ENCODE peak calls at places on chromosomes 13 and 19, in six cellular contexts. Q is endodermal cell, M is astrocyte, J is H1, Z is H9, L is left ventricle myocardium inferior. T is an unnamed sample. For H3K27me3 and H3K4me1, the result is how much of the 10 kb centered on the place peaks cover.

GRCh38 chr19:42193706-42194105 is 23.8 kb downstream of the DEDD2 start:
- DNase-seq in J (no peak), M (peak), Q (no peak), L (no peak), Z (no peak), T (peak)

GRCh38 chr19:14479985-14480694 is 5.0 kb upstream of the PTGER1 start:
- DNase-seq in M (no peak), Z (peak), L (peak), J (peak), Q (peak), T (no peak)

GRCh38 chr13:102700088-102701031 is 5.5 kb upstream of the METTL21C start:
- DNase-seq in M (no peak), Q (no peak), L (no peak), Z (no peak), J (no peak), T (no peak)

GRCh38 chr13:51770681-51771417 is 33.1 kb downstream of the DHRS12 start:
- DNase-seq in L (no peak), M (no peak), J (no peak), Q (peak), Z (no peak), T (peak)

GRCh38 chr19:41597600-41598041 is 21.7 kb downstream of the CEACAM21 start:
- DNase-seq in Z (peak), L (peak), J (peak), M (peak), Q (peak), T (peak)

GRCh38 chr13:50016421-50016820 is 1.2 kb downstream of the KCNRG start:
- DNase-seq in M (peak), J (no peak), L (no peak), Z (no peak), Q (no peak), T (no peak)

GRCh38 chr13:51771418-51772104 is 32.4 kb downstream of the DHRS12 start:
- DNase-seq in L (no peak), Z (no peak), J (no peak), M (no peak), Q (peak), T (no peak)

GRCh38 chr13:97234742-97235141 is 12.6 kb downstream of the MBNL2 start:
- DNase-seq in Z (no peak), Q (no peak), L (no peak), J (no peak), M (no peak), T (peak)

GRCh38 chr19:4284176-4284958 is 5.3 kb downstream of the SHD start:
- DNase-seq in M (no peak), J (peak), Z (peak), Q (peak), L (no peak), T (peak)

GRCh38 chr19:35710784-35711723 is 6.7 kb downstream of the ZBTB32 start:
- DNase-seq in Z (no peak), M (no peak), Q (no peak), J (no peak), L (no peak), T (no peak)

GRCh38 chr19:14167594-14168138 is 31.3 kb upstream of the ASF1B start:
- DNase-seq in M (no peak), J (no peak), Z (no peak), L (no peak), Q (no peak), T (no peak)

GRCh38 chr19:10602330-10603083 is 15.4 kb upstream of the AP1M2 start:
- DNase-seq in Q (peak), Z (peak), M (no peak), J (peak), L (peak), T (peak)

GRCh38 chr19:862529-863304 is 3.3 kb downstream of the CFD start:
- DNase-seq in M (no peak), L (no peak), J (peak), Z (peak), Q (peak), T (peak)

GRCh38 chr19:368624-369020 is 24.0 kb upstream of the MIER2 start:
- DNase-seq in L (no peak), M (no peak), Q (peak), J (no peak), Z (no peak), T (no peak)

GRCh38 chr13:44237276-44237767 is 136.3 kb upstream of the SERP2 start:
- DNase-seq in L (peak), Q (no peak), J (no peak), M (peak), Z (no peak), T (no peak)

GRCh38 chr19:3785464-3785937 is 680 bp downstream of the MATK start:
- DNase-seq in Z (no peak), Q (peak), J (no peak), M (no peak), L (no peak), T (no peak)

GRCh38 chr19:45777395-45777961 is 4.8 kb downstream of the DMPK start:
- DNase-seq in Z (no peak), Q (no peak), J (no peak), M (no peak), L (no peak), T (no peak)

GRCh38 chr19:13621413-13621812 is 115.1 kb upstream of the CACNA1A start:
- DNase-seq in Q (peak), M (peak), Z (peak), J (no peak), L (no peak), T (peak)

GRCh38 chr19:37932985-37933953 is 26.3 kb downstream of the SIPA1L3 start:
- DNase-seq in L (peak), M (peak), Z (peak), Q (peak), J (no peak), T (peak)

GRCh38 chr19:9836021-9836420 is 903 bp downstream of the PIN1 start:
- DNase-seq in M (no peak), Q (no peak), L (no peak), Z (no peak), J (no peak), T (peak)

GRCh38 chr13:106612688-106613087 is 44.8 kb upstream of the ARGLU1 start:
- DNase-seq in L (peak), J (no peak), Q (no peak), Z (no peak), M (no peak), T (peak)

GRCh38 chr13:97125810-97126738 is 96.1 kb upstream of the MBNL2 start:
- DNase-seq in Z (no peak), Q (no peak), L (peak), J (no peak), M (peak), T (no peak)

GRCh38 chr13:30421093-30422055 is 919 bp upstream of the UBE2L5 start:
- DNase-seq in L (peak), Z (peak), Q (peak), M (peak), J (peak), T (peak)

GRCh38 chr19:46296722-46297431 is at the start of gene HIF3A:
- DNase-seq in M (no peak), J (peak), L (peak), Z (peak), Q (peak), T (peak)

GRCh38 chr19:46428278-46429141 is at the start of gene PNMA8C:
- DNase-seq in M (peak), J (peak), Z (peak), L (peak), Q (peak), T (peak)

GRCh38 chr13:31767175-31767900 is 28.0 kb downstream of the RXFP2 start:
- DNase-seq in L (no peak), Z (no peak), J (no peak), M (peak), Q (no peak), T (no peak)

GRCh38 chr19:13539332-13539731 is 33.1 kb upstream of the CACNA1A start:
- DNase-seq in J (no peak), Z (no peak), Q (no peak), M (no peak), L (no peak), T (no peak)

GRCh38 chr13:75704942-75705320 is 68.8 kb downstream of the LMO7 start:
- DNase-seq in J (no peak), Q (no peak), L (no peak), Z (peak), M (no peak), T (peak)

GRCh38 chr19:40642757-40643325 is 41.7 kb downstream of the LTBP4 start:
- DNase-seq in Q (no peak), Z (no peak), L (no peak), J (no peak), M (no peak), T (no peak)

GRCh38 chr19:5738423-5738822 is 18.0 kb downstream of the CATSPERD start:
- DNase-seq in M (no peak), Z (no peak), L (no peak), J (no peak), Q (no peak), T (peak)

GRCh38 chr19:33545209-33545981 is 23.8 kb upstream of the PEPD start:
- DNase-seq in L (no peak), M (no peak), Q (no peak), J (no peak), Z (no peak), T (no peak)

GRCh38 chr13:58018020-58018419 is 386.5 kb downstream of the PCDH17 start:
- DNase-seq in L (no peak), Q (no peak), J (no peak), M (no peak), Z (no peak), T (no peak)

GRCh38 chr19:30269638-30270037 is 102.5 kb upstream of the ZNF536 start:
- DNase-seq in L (no peak), Z (no peak), M (no peak), J (no peak), Q (no peak), T (no peak)

GRCh38 chr19:51337861-51338562 is 3.9 kb downstream of the VSIG10L start:
- DNase-seq in Q (peak), J (no peak), L (no peak), Z (no peak), M (no peak), T (no peak)

GRCh38 chr13:106532111-106532929 is 3.1 kb downstream of the EFNB2 start:
- DNase-seq in L (no peak), M (peak), Q (peak), J (no peak), Z (no peak), T (peak)

GRCh38 chr19:5826531-5827341 is 12.8 kb downstream of the FUT6 start:
- DNase-seq in Q (peak), J (peak), Z (peak), L (peak), M (no peak), T (peak)

GRCh38 chr19:41696402-41697197 is 8.5 kb upstream of the CEACAM7 start:
- DNase-seq in L (no peak), Z (peak), Q (peak), M (no peak), J (no peak), T (peak)

GRCh38 chr13:112967666-112968379 is 1.2 kb upstream of the MCF2L start:
- DNase-seq in L (no peak), J (no peak), M (no peak), Z (no peak), Q (no peak), T (no peak)
- H3K27me3 ChIP-seq in L (under half), J (under half), M (under half), Z (under half), Q (under half), T (under half)

GRCh38 chr13:109758937-109759480 is 27.4 kb downstream of the IRS2 start:
- DNase-seq in Q (no peak), L (no peak), Z (no peak), J (no peak), M (no peak), T (no peak)
- H3K4me1 ChIP-seq in Q (under half), L (half or more), Z (under half), J (under half), M (under half), T (under half)

DNA sequence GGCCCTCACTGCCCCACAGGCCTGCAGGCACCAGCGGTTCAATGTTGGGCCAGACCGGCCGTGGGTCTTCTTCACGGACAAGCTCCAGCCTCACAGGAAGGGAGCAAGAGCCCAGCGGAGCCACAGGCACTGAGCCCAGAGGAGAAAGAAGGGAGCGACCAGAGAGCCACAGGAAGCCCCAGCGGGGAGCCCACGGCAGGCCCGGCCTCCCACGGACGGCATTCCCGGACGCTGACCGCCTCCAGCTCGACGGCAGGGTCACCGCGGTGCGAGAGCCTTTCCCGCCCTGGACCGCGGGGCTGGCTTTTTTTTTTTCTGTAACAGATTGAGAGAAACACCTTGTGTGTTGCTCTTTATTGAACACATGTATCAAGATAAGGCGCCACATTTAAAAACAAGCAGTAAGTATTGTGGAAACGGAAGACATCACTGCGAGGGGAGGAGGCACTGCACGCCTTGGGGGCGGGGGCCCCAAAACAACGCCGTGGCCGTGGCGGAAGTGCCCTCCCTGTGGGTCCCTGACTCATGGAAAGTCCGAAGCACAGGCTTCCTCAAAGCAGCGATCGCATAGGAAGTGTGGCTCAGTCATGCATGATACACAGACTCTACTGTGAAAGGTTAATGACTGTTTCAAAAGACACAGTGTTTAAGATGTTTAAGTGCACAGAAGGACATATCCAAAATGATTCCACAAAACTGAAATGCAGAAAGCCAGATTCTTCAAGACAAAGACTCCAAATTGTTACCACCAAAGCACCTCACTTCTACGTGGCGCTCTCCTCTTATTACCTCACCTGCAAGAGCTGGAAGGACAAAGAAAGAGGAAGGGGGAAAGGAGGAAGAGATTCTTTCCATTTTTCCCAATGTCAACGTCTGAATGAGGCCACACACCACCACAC is 3.5 kb downstream of the RASA3 start:
- DNase-seq in M (peak), Q (no peak), J (no peak), Z (no peak), L (peak), T (no peak)
- H3K27me3 ChIP-seq in M (under half), Q (under half), J (under half), Z (under half), L (under half), T (under half)

DNA sequence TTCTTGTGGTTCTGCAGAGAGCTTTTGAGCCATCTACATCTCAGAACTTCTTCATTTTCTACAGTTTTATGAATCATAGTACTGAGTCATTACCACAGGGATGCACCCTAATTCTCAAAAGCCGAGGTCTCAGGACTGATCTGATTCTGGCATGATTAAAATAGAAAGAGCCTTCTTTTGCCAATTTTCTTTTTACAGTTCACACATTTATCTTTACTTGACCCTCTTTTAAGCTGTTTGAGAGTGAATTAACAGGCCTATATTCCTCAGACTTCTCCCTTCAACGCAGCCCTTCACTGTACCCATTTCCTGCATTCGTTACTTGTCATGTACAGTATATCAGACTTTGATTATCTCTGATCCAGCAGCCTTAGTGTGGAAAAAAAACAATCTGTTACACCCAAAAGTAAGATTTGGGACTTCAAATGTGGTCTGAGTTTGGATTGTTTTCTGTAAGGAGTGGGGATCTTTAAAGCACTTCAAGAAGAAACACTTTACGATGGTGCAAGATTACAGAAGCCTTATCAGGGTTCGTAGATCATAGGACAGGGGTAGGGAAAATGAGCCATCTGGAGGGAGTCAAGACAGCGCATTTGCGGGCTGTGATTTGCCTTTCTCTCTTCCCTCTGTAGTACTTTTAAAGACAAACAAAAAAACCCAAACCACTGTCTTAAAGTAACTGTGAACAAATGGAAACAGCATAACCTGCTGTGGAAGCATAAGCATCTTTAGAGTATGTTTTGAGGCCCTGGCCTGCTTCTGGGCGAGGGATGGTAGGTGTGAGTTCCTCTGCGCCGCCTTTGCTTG is 15.3 kb upstream of the GPR183 start:
- DNase-seq in Q (no peak), J (no peak), L (no peak), Z (no peak), M (peak), T (no peak)
- H3K4me1 ChIP-seq in Q (under half), J (under half), L (under half), Z (under half), M (under half), T (under half)

GRCh38 chr19:39276740-39277139 is 8.5 kb downstream of the IFNL2 start:
- DNase-seq in L (no peak), M (no peak), Q (no peak), J (no peak), Z (no peak), T (no peak)

GRCh38 chr19:39282021-39282420 is 13.8 kb downstream of the IFNL2 start:
- DNase-seq in Q (no peak), J (no peak), L (no peak), M (no peak), Z (no peak), T (no peak)

GRCh38 chr19:39275578-39275977 is 7.4 kb downstream of the IFNL2 start:
- DNase-seq in J (no peak), Z (no peak), M (no peak), Q (no peak), L (no peak), T (no peak)

GRCh38 chr19:39277598-39277997 is 9.4 kb downstream of the IFNL2 start:
- DNase-seq in M (no peak), Q (no peak), L (no peak), Z (no peak), J (no peak), T (peak)
- H3K27me3 ChIP-seq in M (under half), Q (under half), L (half or more), Z (under half), J (under half), T (under half)

GRCh38 chr13:23180711-23181110 is at the start of gene SGCG:
- DNase-seq in Z (no peak), Q (no peak), L (no peak), J (no peak), M (no peak), T (no peak)
- H3K4me1 ChIP-seq in Z (under half), Q (under half), L (under half), J (under half), M (under half), T (under half)

GRCh38 chr13:27790523-27790922 is 1.8 kb upstream of the GSX1 start:
- DNase-seq in J (peak), Z (no peak), M (no peak), Q (no peak), L (no peak), T (no peak)

GRCh38 chr13:27789495-27790303 is 2.6 kb upstream of the GSX1 start:
- DNase-seq in M (no peak), Z (peak), L (no peak), Q (peak), J (peak), T (no peak)

GRCh38 chr13:27789153-27789494 is 3.2 kb upstream of the GSX1 start:
- DNase-seq in Z (no peak), J (no peak), L (no peak), M (no peak), Q (no peak), T (no peak)

GRCh38 chr13:27791146-27791900 is 960 bp upstream of the GSX1 start:
- DNase-seq in L (no peak), J (peak), M (no peak), Z (no peak), Q (no peak), T (no peak)

DNA sequence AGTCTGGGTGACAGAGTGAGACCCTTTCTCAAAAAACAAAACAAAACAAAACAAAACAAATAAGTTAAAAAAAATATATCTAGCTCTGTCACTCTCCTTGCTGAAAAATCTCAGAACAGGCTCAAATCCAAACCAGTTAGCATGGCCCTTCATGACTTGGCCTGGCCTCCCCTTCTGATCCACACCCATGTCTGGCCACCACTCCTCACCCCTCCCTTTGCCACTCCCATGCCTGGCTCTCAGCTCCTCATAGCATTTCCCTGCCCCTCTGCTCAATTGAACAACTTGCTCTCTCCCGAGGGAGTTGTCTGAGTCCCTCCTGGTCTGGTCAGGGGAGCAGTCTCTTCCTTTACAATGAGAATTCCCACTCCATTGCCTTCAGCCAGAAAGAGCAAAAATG is 4.0 kb upstream of the GSX1 start:
- DNase-seq in Q (no peak), Z (no peak), M (no peak), L (no peak), J (no peak), T (no peak)
- H3K27me3 ChIP-seq in Q (half or more), Z (half or more), M (under half), L (half or more), J (half or more), T (under half)

GRCh38 chr13:83024226-83024625 is 858.0 kb downstream of the SLITRK1 start:
- DNase-seq in L (no peak), J (no peak), Q (no peak), M (no peak), Z (no peak), T (no peak)
- H3K4me1 ChIP-seq in L (under half), J (under half), Q (under half), M (under half), Z (under half), T (under half)

GRCh38 chr19:7331446-7331845 is 17.3 kb upstream of the ARHGEF18 start:
- DNase-seq in L (no peak), Q (no peak), J (no peak), Z (no peak), M (no peak), T (no peak)

GRCh38 chr19:7328647-7329046 is 20.1 kb upstream of the ARHGEF18 start:
- DNase-seq in J (no peak), Z (no peak), M (no peak), L (no peak), Q (no peak), T (no peak)

GRCh38 chr19:7327802-7328201 is 20.9 kb upstream of the ARHGEF18 start:
- DNase-seq in M (no peak), Z (no peak), Q (no peak), L (no peak), J (no peak), T (no peak)

GRCh38 chr19:7326105-7326877 is 22.4 kb upstream of the ARHGEF18 start:
- DNase-seq in Z (peak), L (no peak), M (no peak), J (peak), Q (peak), T (peak)
- H3K27me3 ChIP-seq in Z (under half), L (under half), M (under half), J (under half), Q (under half), T (under half)

T was measured in small intestine.